ENCODE peak calls at places on chromosomes 6 and 20, in six cellular contexts. Y is mammary epithelial cell; K is tibial artery; H is CD8-positive, alpha-beta T cell; B is IMR-90; D is breast epithelium. A is an unnamed sample.

GRCh38 chr20:17680836-17681740 is 954 bp downstream of the RRBP1 start:
- DNase-seq in Y (peak), D (peak), B (peak), H (peak), K (peak), A (peak)

GRCh38 chr20:7492257-7492656 is 448.0 kb downstream of the HAO1 start:
- DNase-seq in D (no peak), Y (no peak), H (no peak), K (no peak), B (no peak), A (no peak)

GRCh38 chr6:170091639-170092579 is 199.0 kb downstream of the DLL1 start:
- DNase-seq in B (no peak), H (no peak), K (peak), Y (no peak), D (no peak), A (no peak)

GRCh38 chr6:19210849-19211590 is 626.1 kb upstream of the ID4 start:
- DNase-seq in B (no peak), K (no peak), H (no peak), Y (no peak), D (no peak), A (no peak)

GRCh38 chr6:134707342-134707982 is 242.4 kb downstream of the ALDH8A1 start:
- DNase-seq in H (no peak), Y (peak), K (no peak), B (peak), D (no peak), A (peak)

GRCh38 chr6:5416250-5416649 is 154.9 kb downstream of the FARS2 start:
- DNase-seq in H (no peak), B (no peak), Y (no peak), D (no peak), K (no peak), A (peak)

GRCh38 chr20:7856756-7857155 is 83.5 kb downstream of the HAO1 start:
- DNase-seq in Y (peak), K (no peak), B (peak), D (no peak), H (no peak), A (peak)

GRCh38 chr6:30769088-30769852 is 24.9 kb upstream of the IER3 start:
- DNase-seq in Y (peak), B (peak), D (no peak), H (peak), K (no peak), A (peak)

GRCh38 chr20:41889125-41889870 is 271.1 kb upstream of the CHD6 start:
- DNase-seq in H (no peak), D (no peak), Y (no peak), K (no peak), B (no peak), A (no peak)

GRCh38 chr20:46751856-46752255 is 42.4 kb downstream of the SLC2A10 start:
- DNase-seq in K (no peak), H (no peak), Y (no peak), D (no peak), B (no peak), A (peak)

GRCh38 chr20:50130995-50131394 is 18.0 kb upstream of the UBE2V1 start:
- DNase-seq in B (peak), D (no peak), K (peak), H (no peak), Y (no peak), A (no peak)

GRCh38 chr6:108200631-108201030 is 34.8 kb downstream of the NR2E1 start:
- DNase-seq in K (no peak), Y (peak), H (no peak), B (peak), D (no peak), A (peak)

GRCh38 chr6:128519132-128519930 is 1.1 kb downstream of the PTPRK start:
- DNase-seq in K (peak), Y (peak), B (peak), H (peak), D (peak), A (peak)

GRCh38 chr6:169847773-169848380 is 96.5 kb downstream of the ERMARD start:
- DNase-seq in B (no peak), K (no peak), H (no peak), D (peak), Y (no peak), A (peak)

GRCh38 chr6:65566117-65566516 is 140.9 kb downstream of the EYS start:
- DNase-seq in D (no peak), Y (no peak), B (no peak), H (no peak), K (no peak), A (no peak)

GRCh38 chr6:85273870-85274269 is 176.0 kb upstream of the NT5E start:
- DNase-seq in D (no peak), B (peak), Y (peak), H (no peak), K (no peak), A (peak)

GRCh38 chr6:160519603-160520042 is 144.5 kb downstream of the LPA start:
- DNase-seq in H (no peak), Y (peak), K (no peak), D (no peak), B (no peak), A (no peak)

GRCh38 chr6:101597711-101598110 is 204.2 kb downstream of the GRIK2 start:
- DNase-seq in Y (peak), D (no peak), H (no peak), K (no peak), B (peak), A (peak)

GRCh38 chr20:18728165-18728866 is 85.3 kb upstream of the SCP2D1 start:
- DNase-seq in K (no peak), Y (no peak), B (no peak), D (no peak), H (no peak), A (no peak)

GRCh38 chr6:5936611-5937010 is 70.1 kb downstream of the NRN1 start:
- DNase-seq in K (no peak), Y (peak), B (no peak), D (no peak), H (no peak), A (peak)

GRCh38 chr6:106508836-106509235 is 120.5 kb downstream of the RTN4IP1 start:
- DNase-seq in D (no peak), B (peak), K (no peak), Y (peak), H (no peak), A (peak)

GRCh38 chr20:45445805-45446562 is 23.6 kb upstream of the WFDC2 start:
- DNase-seq in D (no peak), B (no peak), K (no peak), H (peak), Y (peak), A (peak)
- TF ChIP-seq CTCF in D (no peak), B (peak), K (no peak), H (peak), Y (peak), A (peak)

GRCh38 chr6:139371421-139372253 is 2.8 kb downstream of the CITED2 start:
- DNase-seq in D (no peak), B (peak), H (no peak), Y (no peak), K (no peak), A (peak)

GRCh38 chr6:139370707-139371345 is 3.6 kb downstream of the CITED2 start:
- DNase-seq in Y (no peak), K (no peak), H (no peak), D (no peak), B (peak), A (peak)

GRCh38 chr6:139369568-139370046 is 4.8 kb downstream of the CITED2 start:
- DNase-seq in K (no peak), H (no peak), B (peak), Y (peak), D (no peak), A (peak)

GRCh38 chr6:139369068-139369467 is 5.4 kb downstream of the CITED2 start:
- DNase-seq in K (no peak), D (no peak), H (no peak), B (no peak), Y (no peak), A (no peak)

DNA sequence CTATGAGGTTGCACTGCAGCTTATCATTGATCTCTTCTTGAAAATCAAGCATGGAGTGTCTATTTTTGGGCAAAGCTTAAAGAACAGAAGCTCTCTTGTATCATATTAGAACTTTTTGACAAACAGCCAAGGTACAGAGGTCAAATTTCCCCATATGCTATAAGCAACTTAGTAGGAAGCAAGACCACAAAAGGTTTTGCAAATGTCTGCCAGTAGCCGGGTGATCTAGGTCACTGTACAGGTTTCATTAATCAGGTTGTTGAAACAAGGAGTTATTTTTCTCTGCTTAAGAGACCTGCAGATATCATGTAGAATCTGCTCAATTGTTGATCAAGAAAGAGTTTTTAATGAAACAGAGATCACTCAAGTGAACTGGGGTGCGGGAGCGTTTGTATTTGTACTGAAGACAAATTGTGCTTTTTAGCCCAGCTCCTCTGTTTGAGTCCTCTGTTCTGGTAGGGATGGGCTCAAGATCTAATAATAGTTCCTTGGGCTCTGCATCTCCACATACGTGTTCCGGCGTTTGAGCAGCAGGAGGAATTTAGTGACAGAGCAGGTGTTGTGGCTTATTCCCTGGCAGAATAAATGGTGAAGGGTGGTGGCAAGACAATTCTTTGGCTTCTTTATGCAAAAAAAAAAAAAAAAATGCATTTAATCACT is 4.3 kb downstream of the CITED2 start:
- DNase-seq in Y (peak), K (no peak), B (peak), H (no peak), D (no peak), A (peak)
- H3K4me3 ChIP-seq in Y (no peak), K (peak), B (no peak), H (no peak), D (peak), A (no peak)

DNA sequence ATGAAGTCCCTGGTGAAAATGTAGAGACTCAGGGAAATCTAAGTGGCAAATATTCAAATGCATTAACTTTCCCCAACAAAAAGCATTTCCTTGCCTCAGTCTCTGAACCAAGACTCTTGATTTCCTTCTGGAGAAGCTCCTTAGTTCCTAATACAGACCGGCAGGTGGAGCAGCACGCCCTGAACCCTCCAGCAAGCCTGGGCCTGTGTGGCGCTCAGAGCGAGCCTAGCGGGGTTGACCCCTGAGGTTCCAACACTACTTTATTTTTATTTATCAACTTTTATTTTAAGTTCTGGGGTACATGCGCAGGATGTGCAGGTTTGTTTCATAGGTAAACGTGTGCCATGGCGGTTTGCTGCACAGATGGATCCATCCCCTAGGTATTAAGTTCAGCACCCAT is 50.8 kb downstream of the PACRG start:
- DNase-seq in H (no peak), D (no peak), K (no peak), Y (no peak), B (no peak), A (no peak)
- TF ChIP-seq CTCF in H (no peak), D (no peak), K (no peak), Y (no peak), B (no peak), A (no peak)

DNA sequence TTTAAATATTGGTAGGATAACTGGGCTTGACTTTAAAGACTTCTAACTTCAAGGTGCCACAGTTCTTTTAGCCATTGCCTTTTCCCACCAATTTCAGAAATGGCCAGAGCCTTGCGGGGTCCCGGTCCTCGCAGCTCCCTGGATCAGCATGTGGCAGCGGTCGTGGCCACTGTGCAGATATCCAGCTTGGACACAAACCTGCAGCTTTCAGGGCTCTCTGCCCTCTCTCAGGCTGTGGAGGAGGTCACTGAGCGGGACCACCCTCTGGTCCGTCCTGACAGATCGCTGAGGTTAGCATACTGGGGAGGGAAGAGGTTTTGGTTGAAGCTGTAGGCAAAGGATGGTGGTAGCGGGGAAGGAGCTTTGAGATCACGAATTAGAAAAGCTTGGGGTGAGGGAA is 6.4 kb downstream of the CUL9 start:
- DNase-seq in B (no peak), H (no peak), K (peak), Y (no peak), D (no peak), A (no peak)
- H3K4me3 ChIP-seq in B (no peak), H (no peak), K (no peak), Y (no peak), D (no peak), A (no peak)

GRCh38 chr6:25889877-25890853 is 16.1 kb upstream of the SLC17A3 start:
- DNase-seq in D (no peak), H (no peak), K (no peak), Y (peak), B (peak), A (peak)
- TF ChIP-seq CTCF in D (no peak), H (no peak), K (peak), Y (peak), B (peak), A (peak)

GRCh38 chr6:3258201-3258600 is 546 bp upstream of the PSMG4 start:
- DNase-seq in D (no peak), H (no peak), B (no peak), K (no peak), Y (no peak), A (no peak)
- H3K4me3 ChIP-seq in D (peak), H (peak), B (peak), K (peak), Y (peak), A (peak)

GRCh38 chr6:139894271-139894670 is 519.8 kb upstream of the CITED2 start:
- DNase-seq in Y (no peak), B (no peak), D (no peak), K (no peak), H (no peak), A (no peak)

GRCh38 chr6:139891471-139891870 is 517.0 kb upstream of the CITED2 start:
- DNase-seq in D (no peak), K (no peak), Y (no peak), H (no peak), B (peak), A (peak)

DNA sequence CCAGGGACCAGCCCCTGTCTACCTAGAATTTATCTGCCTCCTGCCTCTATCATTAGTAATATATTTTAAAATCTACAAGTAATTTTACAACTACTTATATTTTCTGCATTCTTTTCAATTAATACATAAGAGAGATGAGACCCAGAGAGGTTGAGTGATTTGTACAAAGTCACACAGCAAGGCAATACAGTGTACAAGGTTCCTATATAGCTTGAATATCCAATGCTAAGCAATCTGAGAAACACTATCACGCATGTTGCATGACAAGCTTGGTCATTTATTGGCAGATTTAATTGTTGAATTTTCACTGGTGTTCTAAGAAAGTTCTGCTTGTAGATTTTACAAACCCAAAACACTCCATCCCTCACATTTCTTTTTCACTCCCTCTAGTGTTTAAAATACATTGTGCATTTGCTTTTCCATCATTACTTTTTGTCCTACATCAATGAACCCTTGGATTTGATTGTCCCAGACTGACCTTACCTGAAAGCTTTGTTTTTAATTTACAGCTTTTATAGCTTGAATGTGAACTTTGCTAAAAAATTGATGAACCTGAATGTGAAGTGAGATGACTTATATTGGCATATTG is 520.9 kb upstream of the CITED2 start:
- DNase-seq in K (no peak), Y (no peak), B (no peak), H (no peak), D (no peak), A (no peak)
- TF ChIP-seq CTCF in K (peak), Y (peak), B (no peak), H (no peak), D (no peak), A (peak)